ENCODE peak calls at places on chromosomes 11 and 22, in four cellular contexts. S, U, I and R are unnamed samples.

GRCh38 chr22:37010976-37011375 is 8.3 kb downstream of the TST start:
- DNase-seq in U (no peak), I (no peak), S (no peak), R (peak; percentile 57)

GRCh38 chr11:125001849-125002248 is 47.8 kb downstream of the CCDC15 start:
- DNase-seq in I (no peak), S (no peak), U (no peak), R (no peak)

GRCh38 chr22:20205964-20206708 is 55.3 kb upstream of the CCDC188 start:
- DNase-seq in I (peak; percentile 48), U (no peak), S (peak; percentile 79), R (peak; percentile 85)

GRCh38 chr22:38088723-38089473 is 4.9 kb upstream of the SLC16A8 start:
- DNase-seq in I (peak; percentile 33), S (no peak), U (no peak), R (no peak)

GRCh38 chr22:26892401-26893033 is 235.1 kb downstream of the MIAT start:
- DNase-seq in S (no peak), I (peak; percentile 73), U (no peak), R (peak; percentile 76)

GRCh38 chr22:44574057-44574456 is 76.0 kb upstream of the RTL6 start:
- DNase-seq in U (peak; percentile 50), I (peak; percentile 89), S (no peak), R (peak; percentile 63)

GRCh38 chr11:104618949-104619348 is 279.3 kb downstream of the CASP12 start:
- DNase-seq in U (no peak), S (no peak), I (no peak), R (no peak)

GRCh38 chr22:23446796-23447350 is 133.2 kb downstream of the IGLL1 start:
- DNase-seq in S (no peak), I (no peak), U (no peak), R (no peak)

GRCh38 chr11:119120639-119121007 is 757 bp upstream of the HINFP start:
- DNase-seq in U (no peak), I (peak; percentile 79), S (peak; percentile 74), R (no peak)

GRCh38 chr11:57277845-57278720 is 41.0 kb upstream of the APLNR start:
- DNase-seq in S (peak; percentile 86), I (peak; percentile 73), U (peak; percentile 82), R (peak; percentile 75)

GRCh38 chr11:78203184-78203583 is 14.5 kb downstream of the USP35 start:
- DNase-seq in U (peak; percentile 19), S (no peak), I (no peak), R (no peak)

GRCh38 chr11:47566166-47566546 is 757 bp downstream of the PTPMT1 start:
- DNase-seq in U (no peak), S (no peak), I (no peak), R (no peak)

GRCh38 chr11:113647108-113647507 is 59.0 kb downstream of the TMPRSS5 start:
- DNase-seq in S (no peak), U (no peak), I (no peak), R (no peak)

GRCh38 chr22:27802389-27803079 is 978 bp upstream of the MN1 start:
- DNase-seq in S (no peak), U (no peak), I (no peak), R (no peak)

GRCh38 chr22:23763579-23764331 is 965 bp downstream of the C22orf15 start:
- DNase-seq in S (no peak), U (peak; percentile 68), I (no peak), R (peak; percentile 78)

GRCh38 chr11:45543808-45544422 is 121.5 kb downstream of the CHST1 start:
- DNase-seq in I (no peak), U (no peak), S (no peak), R (no peak)

GRCh38 chr22:17243524-17243923 is 24.3 kb upstream of the ADA2 start:
- DNase-seq in S (no peak), I (no peak), U (no peak), R (peak; percentile 72)

GRCh38 chr11:7513210-7514098 is at the start of gene PPFIBP2:
- DNase-seq in U (peak; percentile 93), I (peak; percentile 54), S (peak; percentile 64), R (peak; percentile 92)

GRCh38 chr22:36435516-36436415 is 45.7 kb downstream of the TXN2 start:
- DNase-seq in I (no peak), U (no peak), S (no peak), R (no peak)

GRCh38 chr22:46293591-46294260 is 2.9 kb upstream of the GTSE1 start:
- DNase-seq in U (peak; percentile 75), S (no peak), I (no peak), R (no peak)

GRCh38 chr22:29470159-29470855 is 9.7 kb upstream of the NEFH start:
- DNase-seq in S (peak; percentile 50), I (no peak), U (no peak), R (peak; percentile 83)

GRCh38 chr11:127493330-127493729 is 492.8 kb upstream of the KIRREL3 start:
- DNase-seq in I (peak; percentile 34), S (no peak), U (no peak), R (no peak)

GRCh38 chr22:22195265-22196017 is 49.1 kb upstream of the VPREB1 start:
- DNase-seq in I (peak; percentile 27), U (peak; percentile 68), S (peak; percentile 59), R (peak; percentile 83)

GRCh38 chr11:86158716-86159669 is 85.6 kb upstream of the EED start:
- DNase-seq in I (no peak), U (no peak), S (no peak), R (no peak)

GRCh38 chr22:49923445-49923844 is 5.0 kb downstream of the CRELD2 start:
- DNase-seq in U (no peak), I (peak; percentile 53), S (no peak), R (no peak)

GRCh38 chr11:2787816-2788750 is 88.3 kb upstream of the KCNQ1OT1 start:
- DNase-seq in S (no peak), I (no peak), U (peak; percentile 35), R (peak; percentile 54)

GRCh38 chr11:130407978-130408377 is 20.4 kb downstream of the ADAMTS8 start:
- DNase-seq in S (no peak), I (peak; percentile 89), U (no peak), R (no peak)

GRCh38 chr11:31236052-31236652 is 133.4 kb downstream of the DCDC1 start:
- DNase-seq in I (peak; percentile 7), S (peak; percentile 33), U (no peak), R (no peak)